ENCODE peak calls at places on chromosomes 2 and 18, in four cellular contexts. One of them, this sample, is unnamed.

GRCh38 chr2:130728007-130728454 is 839 bp upstream of the GPR148 start:
- DNase-seq in caudate nucleus: no peak
- DNase-seq in stimulated activated CD4-positive, alpha-beta T cell treated with anti-CD3 and anti-CD28 coated beads, Interleukin-2, amount 100 ng/mL, for 48 hours: no peak
- DNase-seq in AG09309: no peak
- DNase-seq in this sample: no peak

GRCh38 chr18:32439802-32440201 is 30.9 kb downstream of the GAREM1 start:
- DNase-seq in caudate nucleus: peak
- DNase-seq in stimulated activated CD4-positive, alpha-beta T cell treated with anti-CD3 and anti-CD28 coated beads, Interleukin-2, amount 100 ng/mL, for 48 hours: no peak
- DNase-seq in AG09309: no peak
- DNase-seq in this sample: no peak

GRCh38 chr2:140695163-140695562 is 1435.7 kb downstream of the LRP1B start:
- DNase-seq in caudate nucleus: no peak
- DNase-seq in stimulated activated CD4-positive, alpha-beta T cell treated with anti-CD3 and anti-CD28 coated beads, Interleukin-2, amount 100 ng/mL, for 48 hours: no peak
- DNase-seq in AG09309: peak
- DNase-seq in this sample: no peak

GRCh38 chr18:37393945-37394609 is 171.5 kb downstream of the CELF4 start:
- DNase-seq in caudate nucleus: peak
- DNase-seq in stimulated activated CD4-positive, alpha-beta T cell treated with anti-CD3 and anti-CD28 coated beads, Interleukin-2, amount 100 ng/mL, for 48 hours: no peak
- DNase-seq in AG09309: peak
- DNase-seq in this sample: no peak

GRCh38 chr18:41917199-41917598 is 37.8 kb upstream of the PIK3C3 start:
- DNase-seq in caudate nucleus: no peak
- DNase-seq in stimulated activated CD4-positive, alpha-beta T cell treated with anti-CD3 and anti-CD28 coated beads, Interleukin-2, amount 100 ng/mL, for 48 hours: no peak
- DNase-seq in AG09309: no peak
- DNase-seq in this sample: no peak

GRCh38 chr2:73925033-73925704 is 1.5 kb upstream of the DGUOK start:
- DNase-seq in caudate nucleus: no peak
- DNase-seq in stimulated activated CD4-positive, alpha-beta T cell treated with anti-CD3 and anti-CD28 coated beads, Interleukin-2, amount 100 ng/mL, for 48 hours: no peak
- DNase-seq in AG09309: no peak
- DNase-seq in this sample: no peak

GRCh38 chr2:12858786-12859185 is 142.1 kb downstream of the TRIB2 start:
- DNase-seq in caudate nucleus: no peak
- DNase-seq in stimulated activated CD4-positive, alpha-beta T cell treated with anti-CD3 and anti-CD28 coated beads, Interleukin-2, amount 100 ng/mL, for 48 hours: no peak
- DNase-seq in AG09309: no peak
- DNase-seq in this sample: no peak

GRCh38 chr2:163665051-163665450 is 70.8 kb downstream of the FIGN start:
- DNase-seq in caudate nucleus: no peak
- DNase-seq in stimulated activated CD4-positive, alpha-beta T cell treated with anti-CD3 and anti-CD28 coated beads, Interleukin-2, amount 100 ng/mL, for 48 hours: no peak
- DNase-seq in AG09309: no peak
- DNase-seq in this sample: no peak

GRCh38 chr18:32770181-32770650 is 2.6 kb downstream of the KLHL14 start:
- DNase-seq in caudate nucleus: no peak
- DNase-seq in stimulated activated CD4-positive, alpha-beta T cell treated with anti-CD3 and anti-CD28 coated beads, Interleukin-2, amount 100 ng/mL, for 48 hours: no peak
- DNase-seq in AG09309: no peak
- DNase-seq in this sample: no peak

GRCh38 chr2:241417626-241418025 is 61.5 kb downstream of the FARP2 start:
- DNase-seq in caudate nucleus: no peak
- DNase-seq in stimulated activated CD4-positive, alpha-beta T cell treated with anti-CD3 and anti-CD28 coated beads, Interleukin-2, amount 100 ng/mL, for 48 hours: no peak
- DNase-seq in AG09309: no peak
- DNase-seq in this sample: no peak

GRCh38 chr2:192029089-192029488 is 165.6 kb downstream of the TMEFF2 start:
- DNase-seq in caudate nucleus: no peak
- DNase-seq in stimulated activated CD4-positive, alpha-beta T cell treated with anti-CD3 and anti-CD28 coated beads, Interleukin-2, amount 100 ng/mL, for 48 hours: no peak
- DNase-seq in AG09309: no peak
- DNase-seq in this sample: no peak

GRCh38 chr2:233764761-233765160 is 4.7 kb downstream of the UGT1A1 start:
- DNase-seq in caudate nucleus: no peak
- DNase-seq in stimulated activated CD4-positive, alpha-beta T cell treated with anti-CD3 and anti-CD28 coated beads, Interleukin-2, amount 100 ng/mL, for 48 hours: no peak
- DNase-seq in AG09309: no peak
- DNase-seq in this sample: no peak

GRCh38 chr18:37481058-37481457 is 84.5 kb downstream of the CELF4 start:
- DNase-seq in caudate nucleus: no peak
- DNase-seq in stimulated activated CD4-positive, alpha-beta T cell treated with anti-CD3 and anti-CD28 coated beads, Interleukin-2, amount 100 ng/mL, for 48 hours: no peak
- DNase-seq in AG09309: no peak
- DNase-seq in this sample: no peak

GRCh38 chr18:56085561-56085960 is 497.6 kb upstream of the TCF4 start:
- DNase-seq in caudate nucleus: no peak
- DNase-seq in stimulated activated CD4-positive, alpha-beta T cell treated with anti-CD3 and anti-CD28 coated beads, Interleukin-2, amount 100 ng/mL, for 48 hours: no peak
- DNase-seq in AG09309: peak
- DNase-seq in this sample: no peak

GRCh38 chr18:62721837-62722795 is 6.8 kb downstream of the PHLPP1 start:
- DNase-seq in caudate nucleus: no peak
- DNase-seq in stimulated activated CD4-positive, alpha-beta T cell treated with anti-CD3 and anti-CD28 coated beads, Interleukin-2, amount 100 ng/mL, for 48 hours: no peak
- DNase-seq in AG09309: no peak
- DNase-seq in this sample: no peak

GRCh38 chr18:24201699-24202687 is 63.1 kb downstream of the CABYR start:
- DNase-seq in caudate nucleus: no peak
- DNase-seq in stimulated activated CD4-positive, alpha-beta T cell treated with anti-CD3 and anti-CD28 coated beads, Interleukin-2, amount 100 ng/mL, for 48 hours: no peak
- DNase-seq in AG09309: no peak
- DNase-seq in this sample: no peak

GRCh38 chr2:7984693-7985353 is 697.0 kb upstream of the ID2 start:
- DNase-seq in caudate nucleus: no peak
- DNase-seq in stimulated activated CD4-positive, alpha-beta T cell treated with anti-CD3 and anti-CD28 coated beads, Interleukin-2, amount 100 ng/mL, for 48 hours: peak
- DNase-seq in AG09309: no peak
- DNase-seq in this sample: no peak

GRCh38 chr18:62420151-62420512 is 95.0 kb downstream of the TNFRSF11A start:
- DNase-seq in caudate nucleus: no peak
- DNase-seq in stimulated activated CD4-positive, alpha-beta T cell treated with anti-CD3 and anti-CD28 coated beads, Interleukin-2, amount 100 ng/mL, for 48 hours: peak
- DNase-seq in AG09309: no peak
- DNase-seq in this sample: no peak

GRCh38 chr2:46471-47345 is at the start of gene FAM110C:
- DNase-seq in caudate nucleus: no peak
- DNase-seq in stimulated activated CD4-positive, alpha-beta T cell treated with anti-CD3 and anti-CD28 coated beads, Interleukin-2, amount 100 ng/mL, for 48 hours: peak
- DNase-seq in AG09309: no peak
- DNase-seq in this sample: no peak

GRCh38 chr2:29367986-29368677 is 252.9 kb downstream of the CLIP4 start:
- DNase-seq in caudate nucleus: no peak
- DNase-seq in stimulated activated CD4-positive, alpha-beta T cell treated with anti-CD3 and anti-CD28 coated beads, Interleukin-2, amount 100 ng/mL, for 48 hours: no peak
- DNase-seq in AG09309: no peak
- DNase-seq in this sample: no peak

GRCh38 chr2:200319587-200320337 is 13.3 kb downstream of the SPATS2L start:
- DNase-seq in caudate nucleus: no peak
- DNase-seq in stimulated activated CD4-positive, alpha-beta T cell treated with anti-CD3 and anti-CD28 coated beads, Interleukin-2, amount 100 ng/mL, for 48 hours: no peak
- DNase-seq in AG09309: no peak
- DNase-seq in this sample: no peak

GRCh38 chr2:165601866-165602636 is 132.6 kb downstream of the CSRNP3 start:
- DNase-seq in caudate nucleus: no peak
- DNase-seq in stimulated activated CD4-positive, alpha-beta T cell treated with anti-CD3 and anti-CD28 coated beads, Interleukin-2, amount 100 ng/mL, for 48 hours: no peak
- DNase-seq in AG09309: peak
- DNase-seq in this sample: no peak

GRCh38 chr2:170369894-170370293 is 191.9 kb downstream of the MYO3B start:
- DNase-seq in caudate nucleus: no peak
- DNase-seq in stimulated activated CD4-positive, alpha-beta T cell treated with anti-CD3 and anti-CD28 coated beads, Interleukin-2, amount 100 ng/mL, for 48 hours: no peak
- DNase-seq in AG09309: no peak
- DNase-seq in this sample: no peak

GRCh38 chr2:240688563-240688919 is 3.1 kb upstream of the AQP12A start:
- DNase-seq in caudate nucleus: no peak
- DNase-seq in stimulated activated CD4-positive, alpha-beta T cell treated with anti-CD3 and anti-CD28 coated beads, Interleukin-2, amount 100 ng/mL, for 48 hours: no peak
- DNase-seq in AG09309: no peak
- DNase-seq in this sample: no peak

GRCh38 chr2:232260075-232260474 is 118.5 kb upstream of the ALPP start:
- DNase-seq in caudate nucleus: no peak
- DNase-seq in stimulated activated CD4-positive, alpha-beta T cell treated with anti-CD3 and anti-CD28 coated beads, Interleukin-2, amount 100 ng/mL, for 48 hours: no peak
- DNase-seq in AG09309: peak
- DNase-seq in this sample: no peak

GRCh38 chr2:109260886-109261700 is 132.1 kb downstream of the SH3RF3 start:
- DNase-seq in caudate nucleus: no peak
- DNase-seq in stimulated activated CD4-positive, alpha-beta T cell treated with anti-CD3 and anti-CD28 coated beads, Interleukin-2, amount 100 ng/mL, for 48 hours: no peak
- DNase-seq in AG09309: no peak
- DNase-seq in this sample: no peak

GRCh38 chr2:74917702-74918619 is 40.5 kb upstream of the POLE4 start:
- DNase-seq in caudate nucleus: no peak
- DNase-seq in stimulated activated CD4-positive, alpha-beta T cell treated with anti-CD3 and anti-CD28 coated beads, Interleukin-2, amount 100 ng/mL, for 48 hours: no peak
- DNase-seq in AG09309: peak
- DNase-seq in this sample: no peak

GRCh38 chr2:111944536-111945210 is 46.3 kb downstream of the MERTK start:
- DNase-seq in caudate nucleus: no peak
- DNase-seq in stimulated activated CD4-positive, alpha-beta T cell treated with anti-CD3 and anti-CD28 coated beads, Interleukin-2, amount 100 ng/mL, for 48 hours: no peak
- DNase-seq in AG09309: no peak
- DNase-seq in this sample: no peak

GRCh38 chr18:3721771-3722661 is 272.0 kb downstream of the TGIF1 start:
- DNase-seq in caudate nucleus: no peak
- DNase-seq in stimulated activated CD4-positive, alpha-beta T cell treated with anti-CD3 and anti-CD28 coated beads, Interleukin-2, amount 100 ng/mL, for 48 hours: no peak
- DNase-seq in AG09309: no peak
- DNase-seq in this sample: no peak

GRCh38 chr18:47929681-47930085 is 776 bp downstream of the SMAD2 start:
- DNase-seq in caudate nucleus: no peak
- DNase-seq in stimulated activated CD4-positive, alpha-beta T cell treated with anti-CD3 and anti-CD28 coated beads, Interleukin-2, amount 100 ng/mL, for 48 hours: peak
- DNase-seq in AG09309: no peak
- DNase-seq in this sample: peak

GRCh38 chr18:55672574-55673361 is 84.8 kb upstream of the TCF4 start:
- DNase-seq in caudate nucleus: no peak
- DNase-seq in stimulated activated CD4-positive, alpha-beta T cell treated with anti-CD3 and anti-CD28 coated beads, Interleukin-2, amount 100 ng/mL, for 48 hours: no peak
- DNase-seq in AG09309: no peak
- DNase-seq in this sample: no peak

GRCh38 chr2:42959993-42960834 is 167.8 kb upstream of the HAAO start:
- DNase-seq in caudate nucleus: no peak
- DNase-seq in stimulated activated CD4-positive, alpha-beta T cell treated with anti-CD3 and anti-CD28 coated beads, Interleukin-2, amount 100 ng/mL, for 48 hours: no peak
- DNase-seq in AG09309: no peak
- DNase-seq in this sample: no peak

GRCh38 chr2:74327627-74328026 is 15.6 kb downstream of the SLC4A5 start:
- DNase-seq in caudate nucleus: no peak
- DNase-seq in stimulated activated CD4-positive, alpha-beta T cell treated with anti-CD3 and anti-CD28 coated beads, Interleukin-2, amount 100 ng/mL, for 48 hours: no peak
- DNase-seq in AG09309: no peak
- DNase-seq in this sample: no peak